ENCODE peak calls at places on chromosome 21, in ten cellular contexts. H is central memory CD4-positive, alpha-beta T cell; T is NCI-H1436 treated with DMSO at 0.1 percent for 48 hours; B is breast epithelium; U is fibroblast of lung; L is RCC 7860; S is kidney tubule cell; F is stimulated activated CD4-positive, alpha-beta T cell treated with anti-CD3 and anti-CD28 coated beads, TNF-alpha, amount 100 ng/mL, for 24 hours; R is NCI-H510A treated with DMSO at 0.1 percent for 48 hours; D is SJSA1. A is an unnamed sample.

GRCh38 chr21:38467369-38467768 is 30.9 kb downstream of the ERG start:
- DNase-seq in B (no peak), U (no peak), S (no peak), L (no peak), F (no peak), H (no peak), T (no peak), R (no peak), D (no peak), A (no peak)

GRCh38 chr21:43919871-43920801 is 55.1 kb downstream of the AGPAT3 start:
- DNase-seq in L (no peak), R (no peak), S (peak; percentile 68), U (no peak), T (no peak), D (no peak), B (no peak), H (no peak), F (no peak), A (no peak)

GRCh38 chr21:43347461-43347860 is 79.5 kb downstream of the SIK1 start:
- DNase-seq in H (no peak), T (no peak), R (no peak), U (no peak), L (no peak), S (no peak), D (no peak), B (no peak), F (no peak), A (no peak)

GRCh38 chr21:26788783-26789182 is 56.4 kb downstream of the ADAMTS1 start:
- DNase-seq in T (no peak), D (no peak), L (no peak), U (no peak), B (no peak), F (no peak), H (no peak), S (no peak), R (no peak), A (no peak)

GRCh38 chr21:41141031-41141457 is 26.9 kb upstream of the BACE2 start:
- DNase-seq in F (no peak), H (no peak), S (peak; percentile 96), U (peak; percentile 86), R (no peak), T (no peak), D (no peak), L (peak; percentile 79), B (no peak), A (no peak)

GRCh38 chr21:35128526-35128925 is 79.4 kb upstream of the RUNX1 start:
- DNase-seq in U (no peak), L (no peak), H (no peak), S (peak; percentile 58), F (no peak), D (no peak), R (no peak), T (no peak), B (no peak), A (no peak)

GRCh38 chr21:27246741-27247140 is 279.9 kb upstream of the ADAMTS5 start:
- DNase-seq in B (no peak), T (no peak), R (no peak), L (peak; percentile 72), D (no peak), H (no peak), S (peak; percentile 72), F (no peak), U (peak; percentile 62), A (peak; percentile 15)

GRCh38 chr21:28142692-28143091 is 850.0 kb downstream of the LTN1 start:
- DNase-seq in D (no peak), L (peak; percentile 43), B (no peak), F (no peak), U (peak; percentile 70), R (no peak), S (peak; percentile 86), T (no peak), H (no peak), A (no peak)

GRCh38 chr21:37184784-37185593 is 82.1 kb downstream of the VPS26C start:
- DNase-seq in H (no peak), T (no peak), D (no peak), L (no peak), U (no peak), R (no peak), S (no peak), B (no peak), F (no peak), A (no peak)

GRCh38 chr21:20971296-20971921 is 26.8 kb upstream of the NCAM2 start:
- DNase-seq in H (no peak), S (peak; percentile 39), F (peak; percentile 12), U (peak; percentile 56), D (no peak), L (peak; percentile 35), T (no peak), R (peak; percentile 66), B (no peak), A (peak; percentile 29)

GRCh38 chr21:17777321-17777720 is 41.8 kb downstream of the C21orf91 start:
- DNase-seq in L (no peak), D (no peak), H (no peak), T (no peak), F (no peak), B (no peak), R (no peak), S (peak; percentile 8), U (peak; percentile 58), A (no peak)

GRCh38 chr21:37636152-37636860 is 269.7 kb downstream of the DYRK1A start:
- DNase-seq in S (peak; percentile 85), T (no peak), B (no peak), D (peak; percentile 72), R (no peak), F (no peak), U (peak; percentile 73), H (no peak), L (peak; percentile 75), A (no peak)

GRCh38 chr21:39057121-39057520 is 126.1 kb downstream of the PSMG1 start:
- DNase-seq in F (no peak), R (peak; percentile 22), S (no peak), L (no peak), U (no peak), B (no peak), D (no peak), T (no peak), H (no peak), A (no peak)

GRCh38 chr21:38984982-38985422 is 179.3 kb downstream of the ETS2 start:
- DNase-seq in T (no peak), B (no peak), U (peak; percentile 92), R (no peak), D (no peak), F (no peak), S (no peak), H (no peak), L (peak; percentile 85), A (peak; percentile 58)

GRCh38 chr21:18443085-18443484 is 39.5 kb upstream of the TMPRSS15 start:
- DNase-seq in R (no peak), S (no peak), F (no peak), B (no peak), D (no peak), H (no peak), T (no peak), L (no peak), U (no peak), A (no peak)

GRCh38 chr21:44867999-44868700 is 5.3 kb downstream of the PTTG1IP start:
- DNase-seq in D (no peak), S (no peak), R (no peak), L (no peak), H (peak; percentile 75), U (no peak), T (no peak), B (no peak), F (no peak), A (no peak)

GRCh38 chr21:43974791-43975468 is 37.2 kb upstream of the TRAPPC10 start:
- DNase-seq in B (no peak), T (no peak), D (no peak), R (no peak), H (no peak), S (no peak), F (no peak), U (no peak), L (no peak), A (no peak)

GRCh38 chr21:45039309-45040113 is 34.9 kb upstream of the ADARB1 start:
- DNase-seq in D (no peak), T (no peak), R (no peak), B (no peak), L (no peak), U (no peak), S (no peak), F (no peak), H (no peak), A (no peak)

GRCh38 chr21:39000496-39000895 is 182.8 kb downstream of the PSMG1 start:
- DNase-seq in T (no peak), U (no peak), F (peak; percentile 9), B (no peak), D (peak; percentile 84), L (peak; percentile 91), R (no peak), S (peak; percentile 94), H (no peak), A (no peak)

GRCh38 chr21:26850116-26850643 is 5.0 kb upstream of the ADAMTS1 start:
- DNase-seq in H (no peak), U (peak; percentile 29), R (peak; percentile 18), B (no peak), T (no peak), D (no peak), S (peak; percentile 65), F (no peak), L (peak; percentile 38), A (no peak)

GRCh38 chr21:28016571-28016970 is 976.1 kb downstream of the LTN1 start:
- DNase-seq in R (no peak), F (no peak), U (peak; percentile 16), B (no peak), H (no peak), T (no peak), S (no peak), L (no peak), D (no peak), A (no peak)

GRCh38 chr21:45403133-45403824 is 1.7 kb upstream of the COL18A1 start:
- DNase-seq in U (no peak), F (no peak), T (no peak), B (no peak), D (no peak), R (no peak), H (no peak), S (no peak), L (no peak), A (no peak)

GRCh38 chr21:17460094-17460493 is 52.7 kb upstream of the CXADR start:
- DNase-seq in H (no peak), R (no peak), D (no peak), L (no peak), B (no peak), S (no peak), T (no peak), F (no peak), U (peak; percentile 40), A (no peak)